ENCODE peak calls at places on chromosome 5, in seven cellular contexts. C, K, T, F, B, I and O are unnamed samples.

GRCh38 chr5:76384705-76385104 is 18.4 kb upstream of the IQGAP2 start:
- DNase-seq in C (no peak), K (no peak), T (no peak), F (no peak), B (no peak), I (no peak), O (no peak)

GRCh38 chr5:172716796-172717313 is 54.1 kb downstream of the DUSP1 start:
- DNase-seq in C (peak), K (peak), T (peak), F (peak), B (peak), I (peak), O (peak)

GRCh38 chr5:13034048-13034447 is 910.4 kb downstream of the DNAH5 start:
- DNase-seq in C (peak), K (no peak), T (no peak), F (no peak), B (no peak), I (peak), O (no peak)

GRCh38 chr5:169181785-169182184 is 119.2 kb downstream of the SLIT3 start:
- DNase-seq in C (no peak), K (no peak), T (no peak), F (peak), B (no peak), I (peak), O (no peak)

GRCh38 chr5:1729641-1730486 is 69.8 kb downstream of the MRPL36 start:
- DNase-seq in C (no peak), K (no peak), T (no peak), F (no peak), B (no peak), I (no peak), O (no peak)

GRCh38 chr5:172299916-172300439 is 16.4 kb upstream of the UBTD2 start:
- DNase-seq in C (peak), K (no peak), T (no peak), F (peak), B (no peak), I (peak), O (no peak)

GRCh38 chr5:124623265-124623664 is 123.2 kb downstream of the ZNF608 start:
- DNase-seq in C (no peak), K (no peak), T (no peak), F (no peak), B (no peak), I (no peak), O (no peak)

GRCh38 chr5:17343675-17344074 is 126.2 kb downstream of the BASP1 start:
- DNase-seq in C (peak), K (no peak), T (no peak), F (peak), B (peak), I (peak), O (peak)

GRCh38 chr5:155953335-155953734 is 373.6 kb upstream of the SGCD start:
- DNase-seq in C (peak), K (no peak), T (no peak), F (no peak), B (no peak), I (peak), O (no peak)

GRCh38 chr5:123371575-123372179 is 51.5 kb downstream of the CEP120 start:
- DNase-seq in C (peak), K (peak), T (peak), F (peak), B (no peak), I (no peak), O (no peak)

GRCh38 chr5:31049933-31050704 is 143.4 kb upstream of the CDH6 start:
- DNase-seq in C (peak), K (no peak), T (peak), F (no peak), B (no peak), I (peak), O (no peak)

GRCh38 chr5:39394946-39395345 is 29.8 kb downstream of the DAB2 start:
- DNase-seq in C (peak), K (no peak), T (no peak), F (peak), B (no peak), I (peak), O (no peak)

GRCh38 chr5:104431946-104432345 is 869.4 kb upstream of the NUDT12 start:
- DNase-seq in C (no peak), K (no peak), T (no peak), F (no peak), B (no peak), I (no peak), O (no peak)

GRCh38 chr5:116646611-116647289 is 72.1 kb upstream of the SEMA6A start:
- DNase-seq in C (no peak), K (no peak), T (no peak), F (no peak), B (no peak), I (no peak), O (no peak)

GRCh38 chr5:167798427-167798826 is 493.0 kb upstream of the WWC1 start:
- DNase-seq in C (no peak), K (no peak), T (no peak), F (no peak), B (no peak), I (no peak), O (no peak)

GRCh38 chr5:91499943-91500531 is 116.9 kb upstream of the ARRDC3 start:
- DNase-seq in C (peak), K (peak), T (peak), F (peak), B (peak), I (peak), O (no peak)

GRCh38 chr5:44875661-44876250 is 67.0 kb downstream of the MRPS30 start:
- DNase-seq in C (peak), K (peak), T (peak), F (peak), B (peak), I (peak), O (peak)

GRCh38 chr5:54821445-54822330 is 163.7 kb downstream of the ESM1 start:
- DNase-seq in C (peak), K (no peak), T (peak), F (no peak), B (no peak), I (no peak), O (peak)

DNA sequence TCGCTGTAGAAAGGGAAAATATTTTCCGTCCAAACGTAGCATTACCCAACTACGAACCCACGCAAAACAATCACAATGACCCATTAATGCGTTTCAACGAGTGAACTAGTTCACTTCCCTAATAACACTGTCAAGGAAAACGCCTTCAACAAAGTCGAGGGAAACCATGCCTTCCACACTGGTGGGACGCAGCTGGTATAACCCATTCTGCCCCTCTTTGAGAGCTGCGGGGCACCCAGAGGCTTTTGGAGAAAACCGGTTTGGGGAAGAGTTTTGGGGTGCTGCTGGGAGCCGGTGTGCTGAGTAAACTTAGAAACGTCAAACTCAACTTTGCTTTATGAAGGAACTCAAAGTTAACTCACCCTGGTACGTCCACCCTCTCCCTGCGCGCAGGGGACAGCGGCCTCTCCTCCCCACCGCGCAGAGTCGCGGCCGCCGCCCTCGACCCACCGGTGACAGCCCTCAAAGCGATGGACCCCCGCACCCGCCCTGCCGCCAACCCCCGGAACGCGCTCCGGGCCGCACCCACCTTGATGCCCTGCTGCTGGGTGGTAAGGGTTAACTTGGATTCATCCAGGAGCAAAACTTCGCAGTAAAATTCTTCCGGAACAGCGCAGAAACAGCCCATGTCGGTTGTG is 546 bp downstream of the EPB41L4A start:
- DNase-seq in C (no peak), K (no peak), T (peak), F (peak), B (no peak), I (no peak), O (no peak)
- H3K4me3 ChIP-seq in C (peak), K (peak), T (peak), F (peak), B (peak), I (peak), O (peak)

GRCh38 chr5:157215826-157216167 is 35.2 kb downstream of the ITK start:
- DNase-seq in C (no peak), K (no peak), T (no peak), F (no peak), B (no peak), I (no peak), O (no peak)

GRCh38 chr5:157216395-157217142 is 35.9 kb downstream of the ITK start:
- DNase-seq in C (no peak), K (no peak), T (no peak), F (no peak), B (no peak), I (no peak), O (no peak)

GRCh38 chr5:157222506-157223230 is 42.0 kb downstream of the ITK start:
- DNase-seq in C (peak), K (no peak), T (no peak), F (peak), B (no peak), I (peak), O (no peak)

GRCh38 chr5:157217289-157218024 is 36.8 kb downstream of the ITK start:
- DNase-seq in C (no peak), K (peak), T (no peak), F (no peak), B (no peak), I (no peak), O (no peak)

GRCh38 chr5:157219491-157220271 is 39.0 kb downstream of the ITK start:
- DNase-seq in C (no peak), K (no peak), T (no peak), F (no peak), B (no peak), I (no peak), O (no peak)
- H2AFZ ChIP-seq in C (no peak), K (peak), T (peak), F (no peak), B (no peak), I (no peak), O (no peak)

DNA sequence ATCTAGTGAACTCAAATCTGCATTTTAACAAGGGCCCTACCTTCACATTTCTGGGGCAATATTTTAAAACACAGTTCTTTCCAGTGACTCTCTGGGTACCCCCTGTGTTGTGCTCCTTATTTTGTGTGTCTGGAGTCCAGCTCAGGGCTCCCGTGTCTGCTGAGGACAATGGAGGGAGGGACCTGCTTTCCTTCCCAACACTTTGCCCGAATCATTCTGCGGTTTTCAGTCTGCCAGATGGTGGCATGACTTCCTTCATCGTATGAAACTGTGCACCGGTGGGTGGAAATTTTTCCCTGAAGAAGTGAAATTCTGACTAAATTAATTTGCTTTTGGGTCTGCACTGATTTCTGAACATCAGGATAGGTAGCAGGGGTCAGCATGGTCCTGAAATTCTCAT is 153.6 kb upstream of the CD180 start:
- DNase-seq in C (no peak), K (no peak), T (no peak), F (no peak), B (no peak), I (no peak), O (no peak)
- H3K4me3 ChIP-seq in C (no peak), K (no peak), T (no peak), F (no peak), B (no peak), I (no peak), O (no peak)

GRCh38 chr5:67004730-67005350 is 191.8 kb downstream of the CD180 start:
- DNase-seq in C (no peak), K (no peak), T (peak), F (no peak), B (no peak), I (no peak), O (no peak)

GRCh38 chr5:67002832-67003231 is 193.8 kb downstream of the CD180 start:
- DNase-seq in C (no peak), K (no peak), T (no peak), F (no peak), B (no peak), I (no peak), O (peak)

GRCh38 chr5:67003373-67003905 is 193.2 kb downstream of the CD180 start:
- DNase-seq in C (no peak), K (no peak), T (no peak), F (no peak), B (no peak), I (peak), O (no peak)

GRCh38 chr5:67006152-67006848 is 190.3 kb downstream of the CD180 start:
- DNase-seq in C (no peak), K (peak), T (no peak), F (no peak), B (no peak), I (no peak), O (no peak)

DNA sequence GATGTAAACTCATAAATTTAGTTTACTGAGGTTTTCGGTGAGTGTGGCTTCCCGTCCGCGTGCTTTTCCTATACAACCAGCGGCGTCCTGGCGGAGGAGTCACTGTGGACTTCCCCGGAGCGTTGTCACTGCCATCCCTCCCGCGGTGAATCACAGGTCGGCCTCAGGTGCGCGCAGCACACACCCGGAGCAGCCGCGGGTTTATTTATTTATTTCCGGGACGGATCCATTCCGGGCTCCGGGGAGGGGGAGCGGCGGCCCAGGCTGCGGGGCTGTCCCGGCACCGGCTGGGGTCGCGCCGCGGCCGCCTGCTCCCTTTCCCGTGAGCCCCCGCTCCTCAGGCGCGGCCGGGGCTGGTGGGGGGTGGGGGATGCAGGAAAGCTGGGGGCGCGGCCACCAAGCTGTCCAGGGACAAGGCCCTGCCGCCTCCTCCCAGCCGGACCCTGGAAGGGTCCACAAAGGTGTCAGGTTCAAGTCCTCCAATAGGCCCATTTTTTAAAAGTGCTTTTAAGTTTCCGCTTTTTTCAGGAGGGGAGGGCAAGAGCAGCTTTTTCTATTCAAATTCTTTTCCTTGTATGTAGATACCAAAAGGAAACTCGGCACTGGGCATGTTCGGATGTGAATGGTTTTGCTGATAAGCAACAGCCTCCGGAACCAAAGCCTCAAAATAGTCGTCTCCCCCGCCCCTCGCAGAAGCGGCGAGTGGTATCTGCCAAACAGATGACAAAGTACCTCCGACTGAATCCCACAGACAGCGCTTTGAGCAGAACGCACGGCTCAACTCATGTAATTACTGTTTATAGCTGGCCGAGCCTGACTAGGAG is 192.5 kb downstream of the CD180 start:
- DNase-seq in C (peak), K (peak), T (peak), F (peak), B (peak), I (peak), O (peak)
- H2AFZ ChIP-seq in C (peak), K (peak), T (peak), F (peak), B (peak), I (peak), O (peak)

DNA sequence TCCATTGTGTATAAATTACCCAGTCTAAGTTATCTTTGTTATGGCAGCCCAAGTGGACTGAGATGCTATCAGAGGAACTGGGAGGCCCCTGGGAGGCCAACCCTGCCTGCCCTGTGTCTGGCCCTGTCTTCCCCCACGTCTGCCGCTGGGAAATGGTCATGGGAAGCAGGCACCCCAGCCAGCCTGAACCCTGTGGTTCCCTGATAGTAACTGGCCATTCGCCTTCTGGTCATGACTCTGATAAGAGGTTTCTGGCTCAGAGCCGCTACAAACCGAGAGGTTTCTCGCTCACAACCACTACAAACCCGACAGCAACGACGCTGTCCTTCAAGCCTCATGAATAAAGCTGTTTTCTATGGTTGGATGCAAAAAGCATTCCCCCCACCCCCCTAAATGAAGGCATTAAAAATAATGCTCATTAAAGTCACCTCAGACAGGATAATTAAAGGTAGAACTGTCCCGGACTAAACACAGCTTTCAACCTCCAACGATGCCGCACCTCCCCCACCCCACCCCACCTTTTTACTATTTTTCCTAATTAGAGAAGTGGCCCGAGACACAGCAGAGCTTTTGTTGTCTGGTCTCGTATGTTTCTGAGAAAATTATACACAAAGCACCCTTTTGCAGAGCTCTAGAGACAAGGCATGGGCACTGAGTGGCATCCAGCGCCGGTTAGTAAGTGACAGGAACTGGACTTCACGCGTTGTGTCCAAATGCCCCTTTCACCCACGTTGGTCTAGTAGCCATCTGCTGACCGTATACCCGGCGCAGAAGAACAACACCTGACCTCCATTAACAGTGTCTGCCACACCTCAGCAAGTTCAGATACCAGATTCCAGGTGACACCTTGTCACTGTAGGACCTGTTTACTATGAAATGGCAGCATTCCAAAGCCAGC is 140.8 kb downstream of the COL23A1 start:
- DNase-seq in C (no peak), K (no peak), T (no peak), F (no peak), B (no peak), I (no peak), O (no peak)
- H3K4me3 ChIP-seq in C (no peak), K (no peak), T (no peak), F (no peak), B (no peak), I (no peak), O (no peak)

DNA sequence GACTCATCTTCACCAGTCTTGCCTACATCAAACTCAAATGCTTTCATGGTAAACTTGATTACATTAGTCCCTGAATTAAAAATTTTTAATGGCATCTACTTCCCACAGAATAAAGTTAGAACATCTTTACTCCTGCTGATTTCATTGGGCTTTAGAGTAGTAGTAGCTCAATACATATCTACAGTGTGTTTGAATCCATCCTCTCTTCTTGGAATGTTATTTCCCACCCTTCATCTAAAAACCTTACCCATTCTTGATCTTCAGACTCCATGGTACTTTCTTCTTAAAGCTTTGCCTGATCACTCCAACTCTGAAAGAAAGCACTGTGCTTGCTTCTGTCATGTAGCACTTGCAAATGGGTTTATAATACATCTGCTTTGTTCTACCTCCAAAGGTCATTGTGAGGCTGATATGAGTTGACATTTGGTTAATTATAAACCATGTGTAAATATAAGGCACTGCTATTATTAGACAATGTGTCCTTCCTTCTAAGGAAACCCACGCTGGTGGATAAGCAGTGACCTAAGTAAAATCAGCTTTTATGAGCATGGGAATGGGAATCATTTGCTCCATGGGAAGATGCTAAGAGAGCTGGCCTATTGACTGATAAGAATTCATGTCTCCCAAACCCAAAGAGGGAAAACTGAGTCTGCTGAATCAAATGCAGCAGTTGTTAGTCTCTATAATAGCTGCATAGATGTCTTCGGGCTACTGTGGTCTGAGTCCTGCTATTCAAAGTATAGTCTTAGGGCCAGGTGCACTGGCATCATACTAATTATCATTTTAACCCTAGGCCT is 7.5 kb upstream of the PRLR start:
- DNase-seq in C (no peak), K (no peak), T (no peak), F (no peak), B (no peak), I (no peak), O (no peak)
- H2AFZ ChIP-seq in C (no peak), K (no peak), T (no peak), F (no peak), B (no peak), I (no peak), O (no peak)